ENCODE peak calls at places on chromosomes 11 and 22, in six cellular contexts. L is adrenal gland, T is GM12878, G is upper lobe of left lung, R is ovary, Q is IMR-90. F is an unnamed sample. For H3K4me1, the result is how much of the 10 kb centered on the place peaks cover.

GRCh38 chr22:18070556-18071306 is 7.1 kb upstream of the PEX26 start:
- DNase-seq in L (no peak), T (no peak), G (no peak), R (no peak), Q (no peak), F (no peak)

GRCh38 chr11:101407324-101407723 is 176.5 kb downstream of the TRPC6 start:
- DNase-seq in L (no peak), T (no peak), G (no peak), R (peak), Q (peak), F (no peak)

GRCh38 chr22:20586403-20586745 is 79.0 kb downstream of the MED15 start:
- DNase-seq in L (no peak), T (no peak), G (no peak), R (no peak), Q (no peak), F (no peak)

GRCh38 chr11:124174001-124174400 is 9.1 kb upstream of the OR10D3 start:
- DNase-seq in L (peak), T (no peak), G (no peak), R (no peak), Q (peak), F (no peak)

GRCh38 chr11:56988614-56989013 is at the start of gene OR5AK2:
- DNase-seq in L (no peak), T (no peak), G (no peak), R (no peak), Q (no peak), F (no peak)

GRCh38 chr22:26273011-26273675 is 103.9 kb downstream of the SEZ6L start:
- DNase-seq in L (no peak), T (no peak), G (no peak), R (no peak), Q (no peak), F (no peak)

GRCh38 chr22:30221121-30221992 is 25.2 kb downstream of the LIF start:
- DNase-seq in L (no peak), T (peak), G (no peak), R (no peak), Q (no peak), F (no peak)

GRCh38 chr11:1283091-1283511 is 26.3 kb downstream of the TOLLIP start:
- DNase-seq in L (no peak), T (no peak), G (no peak), R (no peak), Q (no peak), F (no peak)

GRCh38 chr22:42745118-42745517 is 24.4 kb upstream of the A4GALT start:
- DNase-seq in L (peak), T (no peak), G (no peak), R (no peak), Q (peak), F (no peak)

GRCh38 chr22:36757608-36758220 is 18.2 kb downstream of the IFT27 start:
- DNase-seq in L (peak), T (no peak), G (peak), R (peak), Q (peak), F (no peak)

GRCh38 chr11:131418214-131418613 is 47.8 kb downstream of the NTM start:
- DNase-seq in L (no peak), T (no peak), G (no peak), R (no peak), Q (no peak), F (no peak)

GRCh38 chr22:49553518-49554295 is 274.0 kb downstream of the BRD1 start:
- DNase-seq in L (no peak), T (no peak), G (peak), R (no peak), Q (no peak), F (no peak)

GRCh38 chr11:15775051-15775541 is 581.2 kb downstream of the SOX6 start:
- DNase-seq in L (peak), T (no peak), G (no peak), R (no peak), Q (peak), F (no peak)

GRCh38 chr22:47102648-47103047 is 340.2 kb downstream of the TBC1D22A start:
- DNase-seq in L (no peak), T (no peak), G (peak), R (no peak), Q (peak), F (peak)

GRCh38 chr11:61627831-61628753 is 47.2 kb upstream of the SYT7 start:
- DNase-seq in L (peak), T (no peak), G (peak), R (peak), Q (peak), F (no peak)

GRCh38 chr11:120780239-120780638 is 243.7 kb upstream of the TBCEL start:
- DNase-seq in L (no peak), T (no peak), G (no peak), R (no peak), Q (peak), F (no peak)

GRCh38 chr11:20131744-20132666 is 28.3 kb downstream of the DBX1 start:
- DNase-seq in L (peak), T (no peak), G (peak), R (peak), Q (peak), F (no peak)

GRCh38 chr11:2375341-2375853 is 1.7 kb upstream of the CD81 start:
- DNase-seq in L (peak), T (no peak), G (no peak), R (no peak), Q (no peak), F (no peak)

GRCh38 chr11:2377511-2378443 is 667 bp downstream of the CD81 start:
- DNase-seq in L (peak), T (no peak), G (peak), R (peak), Q (peak), F (no peak)

GRCh38 chr11:2375964-2376551 is 1.1 kb upstream of the CD81 start:
- DNase-seq in L (peak), T (no peak), G (no peak), R (peak), Q (no peak), F (no peak)

GRCh38 chr11:2378527-2379210 is 1.6 kb downstream of the CD81 start:
- DNase-seq in L (no peak), T (no peak), G (no peak), R (peak), Q (peak), F (no peak)

GRCh38 chr11:2376751-2377451 is at the start of gene CD81:
- DNase-seq in L (peak), T (no peak), G (peak), R (peak), Q (peak), F (no peak)
- TF ChIP-seq POLR2A in L (peak), T (peak), G (no peak), R (no peak), Q (peak), F (peak)

GRCh38 chr11:68145120-68145866 is 24.1 kb upstream of the CHKA start:
- DNase-seq in L (peak), T (no peak), G (no peak), R (no peak), Q (no peak), F (no peak)
- H3K4me1 ChIP-seq in L (under half), T (under half), G (half or more), R (under half), Q (under half), F (under half)

GRCh38 chr11:67264886-67265632 is 1.2 kb upstream of the GRK2 start:
- DNase-seq in L (no peak), T (no peak), G (no peak), R (peak), Q (no peak), F (no peak)

GRCh38 chr11:67266424-67267187 is at the start of gene GRK2:
- DNase-seq in L (peak), T (no peak), G (no peak), R (peak), Q (peak), F (no peak)

GRCh38 chr11:67267188-67268035 is 1.1 kb downstream of the GRK2 start:
- DNase-seq in L (no peak), T (no peak), G (peak), R (no peak), Q (no peak), F (no peak)

GRCh38 chr11:67264260-67264659 is 2.0 kb upstream of the GRK2 start:
- DNase-seq in L (no peak), T (no peak), G (no peak), R (no peak), Q (no peak), F (no peak)

DNA sequence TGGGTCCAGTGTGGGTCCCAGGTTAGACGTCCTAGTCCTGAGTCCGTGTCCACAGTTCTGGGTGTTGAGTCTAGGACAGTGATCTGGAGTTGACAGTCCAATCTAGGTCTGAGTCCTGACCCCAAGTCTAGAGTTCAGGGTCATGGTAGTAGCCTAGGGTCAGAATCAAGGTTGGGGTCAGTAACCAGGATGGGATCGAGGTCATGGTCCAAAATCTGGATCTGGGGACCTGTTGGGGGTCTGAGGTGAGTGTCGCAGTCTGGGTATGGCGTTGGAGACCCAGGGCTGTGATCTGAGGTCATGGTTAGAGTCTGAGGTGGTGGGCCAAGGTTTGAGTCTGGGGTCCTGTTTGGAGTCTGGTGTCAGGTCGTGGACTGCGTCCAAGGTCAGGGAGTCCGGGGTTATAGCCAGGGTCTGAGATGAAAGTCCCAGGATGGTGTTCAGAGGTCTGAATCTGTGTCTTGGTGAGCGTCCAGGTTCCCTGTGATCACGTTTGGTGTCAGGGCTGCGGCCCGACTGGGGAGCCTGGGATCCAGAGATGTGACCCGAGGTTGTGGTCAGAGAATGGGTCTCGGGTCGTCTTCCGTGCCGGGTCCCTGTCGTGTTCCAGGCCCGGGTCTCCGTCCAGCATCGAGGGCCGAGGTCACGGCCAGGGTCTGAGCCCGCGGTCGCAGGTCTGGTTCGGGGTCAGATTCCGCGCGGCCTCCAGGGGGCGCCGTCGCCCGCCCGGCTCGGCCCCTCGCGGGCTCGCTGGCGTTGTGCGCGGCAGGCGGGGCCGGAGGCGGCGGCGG is 445 bp upstream of the GRK2 start:
- DNase-seq in L (peak), T (no peak), G (peak), R (peak), Q (peak), F (no peak)
- H3K4me3 ChIP-seq in L (no peak), T (no peak), G (no peak), R (peak), Q (peak), F (peak)

GRCh38 chr22:39315389-39315788 is 4.0 kb downstream of the RPL3 start:
- DNase-seq in L (peak), T (no peak), G (no peak), R (no peak), Q (no peak), F (no peak)

GRCh38 chr22:39312410-39312809 is 7.0 kb downstream of the RPL3 start:
- DNase-seq in L (no peak), T (no peak), G (no peak), R (no peak), Q (no peak), F (no peak)

GRCh38 chr22:39313258-39314001 is 6.0 kb downstream of the RPL3 start:
- DNase-seq in L (no peak), T (no peak), G (no peak), R (no peak), Q (no peak), F (no peak)

GRCh38 chr22:39316440-39317083 is 2.9 kb downstream of the RPL3 start:
- DNase-seq in L (peak), T (peak), G (peak), R (peak), Q (peak), F (no peak)

GRCh38 chr22:39314251-39314971 is 5.0 kb downstream of the RPL3 start:
- DNase-seq in L (peak), T (no peak), G (no peak), R (no peak), Q (no peak), F (no peak)
- TF ChIP-seq POLR2A in L (peak), T (peak), G (no peak), R (no peak), Q (peak), F (no peak)

GRCh38 chr11:11265320-11265719 is 87.7 kb downstream of the CSNK2A3 start:
- DNase-seq in L (no peak), T (no peak), G (no peak), R (no peak), Q (no peak), F (no peak)

GRCh38 chr11:11267312-11267711 is 85.7 kb downstream of the CSNK2A3 start:
- DNase-seq in L (no peak), T (no peak), G (no peak), R (no peak), Q (no peak), F (no peak)

GRCh38 chr11:11268119-11268518 is 84.9 kb downstream of the CSNK2A3 start:
- DNase-seq in L (no peak), T (no peak), G (no peak), R (no peak), Q (no peak), F (no peak)

GRCh38 chr11:11268706-11269105 is 84.3 kb downstream of the CSNK2A3 start:
- DNase-seq in L (no peak), T (no peak), G (no peak), R (no peak), Q (no peak), F (no peak)

DNA sequence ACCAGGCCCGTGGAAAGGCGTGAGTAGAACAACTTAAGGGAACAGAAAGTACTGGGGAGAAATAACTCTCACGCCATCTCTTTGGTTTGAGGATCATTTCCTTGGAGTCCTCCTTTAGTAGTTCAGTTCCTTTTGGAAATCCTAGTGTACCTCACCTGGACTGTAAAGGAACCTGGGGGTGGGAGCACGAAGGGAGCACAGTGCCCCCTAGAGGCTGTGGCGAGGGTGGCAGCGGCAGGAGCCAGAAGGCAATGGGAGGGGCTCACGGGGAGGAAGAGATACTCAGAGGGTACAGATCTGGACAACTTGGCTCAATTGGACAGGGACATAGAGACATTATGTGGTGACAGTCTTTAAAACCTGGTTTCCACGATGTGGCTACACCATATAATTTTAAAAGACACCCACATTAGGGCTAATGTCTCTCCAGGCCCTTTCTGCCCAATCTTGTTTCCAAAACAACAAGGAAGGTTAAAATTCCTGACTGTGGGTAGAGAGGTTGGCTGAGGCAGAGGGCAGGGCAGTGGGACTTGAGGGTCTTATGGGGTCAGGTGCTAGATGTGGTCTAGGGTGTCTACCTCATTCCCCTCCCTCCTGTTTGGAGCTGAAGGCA is 87.0 kb downstream of the CSNK2A3 start:
- DNase-seq in L (peak), T (no peak), G (peak), R (no peak), Q (peak), F (no peak)
- H3K4me1 ChIP-seq in L (under half), T (under half), G (under half), R (under half), Q (under half), F (under half)

GRCh38 chr11:70326365-70326803 is 55.9 kb downstream of the PPFIA1 start:
- DNase-seq in L (peak), T (no peak), G (peak), R (peak), Q (peak), F (no peak)
- H3K4me3 ChIP-seq in L (no peak), T (no peak), G (no peak), R (no peak), Q (no peak), F (no peak)

GRCh38 chr11:44914105-44914504 is 36.6 kb downstream of the TP53I11 start:
- DNase-seq in L (no peak), T (no peak), G (no peak), R (no peak), Q (no peak), F (no peak)
- TF ChIP-seq POLR2A in L (no peak), T (no peak), G (no peak), R (no peak), Q (no peak), F (no peak)

DNA sequence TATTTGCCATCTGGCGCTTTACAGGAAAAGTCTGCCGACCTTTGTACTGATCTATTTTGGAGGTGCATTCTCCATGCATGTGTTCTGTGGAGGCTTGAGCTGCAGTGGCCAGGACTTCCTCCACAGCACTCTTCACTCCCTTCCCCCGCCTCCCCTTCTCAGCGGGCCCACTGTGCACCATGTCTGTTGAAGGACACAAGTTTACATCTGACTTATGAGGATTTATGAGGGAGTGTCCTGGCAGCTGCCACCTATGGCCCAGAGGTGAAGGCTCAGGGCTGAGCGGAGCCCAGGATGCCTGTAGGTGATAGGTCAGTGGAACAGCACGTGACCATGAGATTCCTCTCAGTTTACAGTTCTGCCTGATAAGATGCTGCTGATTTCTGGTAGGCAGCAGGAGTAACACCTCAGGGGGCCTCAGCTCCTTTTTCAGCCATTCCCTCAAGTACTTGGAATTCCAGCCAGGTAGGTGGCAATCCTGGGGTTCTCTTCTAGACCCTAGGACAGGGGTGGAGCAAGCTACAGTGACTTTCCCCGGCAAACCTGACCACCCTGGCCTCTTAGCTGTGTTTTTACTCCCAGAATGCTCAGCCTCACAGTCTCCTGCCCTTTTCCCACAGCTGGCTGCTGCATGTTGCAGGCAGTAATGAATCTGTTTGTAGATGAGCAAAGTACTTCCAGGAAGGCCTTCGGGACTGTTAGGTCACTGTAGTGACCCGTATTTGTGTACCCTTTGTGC is 59.9 kb downstream of the PPFIBP2 start:
- DNase-seq in L (no peak), T (no peak), G (no peak), R (no peak), Q (no peak), F (no peak)
- H3K4me1 ChIP-seq in L (under half), T (under half), G (half or more), R (under half), Q (under half), F (under half)

GRCh38 chr11:12410006-12410728 is 32.8 kb downstream of the PARVA start:
- DNase-seq in L (no peak), T (no peak), G (no peak), R (peak), Q (peak), F (no peak)
- H3K4me3 ChIP-seq in L (no peak), T (no peak), G (no peak), R (no peak), Q (no peak), F (peak)

F was measured in vagina.